ENCODE peak calls at places on chromosomes 13 and 19, in four cellular contexts. O is aorta; C is breast epithelium; V is CD8-positive, alpha-beta memory T cell. J is an unnamed sample.
A peak's percentile ranks its signal among the peaks of the same experiment; 100 is the strongest.

GRCh38 chr13:101845501-101846012 is 393.1 kb downstream of the ITGBL1 start:
- DNase-seq in C (no peak), O (no peak), V (no peak), J (no peak)

GRCh38 chr19:51511353-51511752 is 9.8 kb upstream of the SIGLEC12 start:
- DNase-seq in V (no peak), O (no peak), C (no peak), J (no peak)

GRCh38 chr19:16136185-16137067 is 7.1 kb upstream of the HSH2D start:
- DNase-seq in C (no peak), O (no peak), V (no peak), J (no peak)

GRCh38 chr13:98279473-98280175 is 102.6 kb upstream of the RNF113B start:
- DNase-seq in V (no peak), O (no peak), C (no peak), J (peak; percentile 28)

GRCh38 chr19:32581704-32582164 is 744 bp downstream of the PDCD5 start:
- DNase-seq in O (no peak), V (no peak), C (no peak), J (peak; percentile 59)

GRCh38 chr19:58515259-58515658 is 3.5 kb upstream of the SLC27A5 start:
- DNase-seq in C (no peak), O (no peak), V (no peak), J (no peak)

GRCh38 chr13:30002577-30002976 is 152.2 kb upstream of the UBL3 start:
- DNase-seq in V (no peak), O (no peak), C (no peak), J (no peak)

GRCh38 chr13:76552807-76553206 is 333.4 kb downstream of the KCTD12 start:
- DNase-seq in C (no peak), V (no peak), O (no peak), J (no peak)

GRCh38 chr13:33352023-33352422 is 66.5 kb upstream of the STARD13 start:
- DNase-seq in V (no peak), O (no peak), C (no peak), J (no peak)

GRCh38 chr13:30810261-30810701 is 74.9 kb downstream of the ALOX5AP start:
- DNase-seq in V (no peak), O (no peak), C (no peak), J (no peak)

GRCh38 chr13:42420304-42420703 is 148.4 kb downstream of the AKAP11 start:
- DNase-seq in O (no peak), C (no peak), V (no peak), J (no peak)

GRCh38 chr19:36081894-36082293 is 27.2 kb downstream of the WDR62 start:
- DNase-seq in O (no peak), C (no peak), V (no peak), J (no peak)

GRCh38 chr19:18060472-18060871 is 26.3 kb downstream of the IL12RB1 start:
- DNase-seq in O (no peak), V (no peak), C (no peak), J (no peak)

GRCh38 chr19:21463449-21464105 is 41.8 kb upstream of the ZNF429 start:
- DNase-seq in V (no peak), C (no peak), O (no peak), J (no peak)

GRCh38 chr13:112959206-112959605 is 9.8 kb upstream of the MCF2L start:
- DNase-seq in C (no peak), O (peak; percentile 39), V (no peak), J (peak; percentile 18)

GRCh38 chr13:97259787-97260641 is 37.9 kb downstream of the MBNL2 start:
- DNase-seq in V (no peak), O (no peak), C (no peak), J (peak; percentile 30)

GRCh38 chr13:43800828-43801227 is 14.1 kb upstream of the ENOX1 start:
- DNase-seq in O (no peak), C (no peak), V (no peak), J (no peak)

GRCh38 chr13:84917252-84917878 is 881.9 kb downstream of the SLITRK6 start:
- DNase-seq in V (no peak), C (no peak), O (no peak), J (no peak)

GRCh38 chr13:113962975-113963374 is 10.9 kb downstream of the C13orf46 start:
- DNase-seq in V (no peak), O (peak; percentile 62), C (no peak), J (peak; percentile 8)

GRCh38 chr19:12815088-12815487 is 8.7 kb downstream of the RNASEH2A start:
- DNase-seq in O (no peak), C (no peak), V (no peak), J (no peak)

GRCh38 chr19:17525141-17525540 is 13.7 kb downstream of the PGLS start:
- DNase-seq in O (no peak), V (no peak), C (no peak), J (no peak)

GRCh38 chr19:48635263-48635965 is 1.8 kb downstream of the DBP start:
- DNase-seq in C (peak; percentile 83), O (peak; percentile 90), V (peak; percentile 67), J (peak; percentile 87)

GRCh38 chr13:93304868-93305613 is 78.4 kb downstream of the GPC6 start:
- DNase-seq in C (no peak), V (no peak), O (no peak), J (no peak)

GRCh38 chr13:20195846-20196245 is 3.1 kb upstream of the GJB2 start:
- DNase-seq in O (no peak), V (no peak), C (no peak), J (no peak)

GRCh38 chr13:99768986-99769385 is 202.6 kb downstream of the ZIC5 start:
- DNase-seq in O (no peak), V (no peak), C (no peak), J (no peak)

GRCh38 chr13:60273971-60274370 is 110.2 kb upstream of the DIAPH3 start:
- DNase-seq in V (no peak), C (no peak), O (no peak), J (no peak)

GRCh38 chr19:49271080-49271753 is 53.8 kb downstream of the SLC6A16 start:
- DNase-seq in O (no peak), C (no peak), V (no peak), J (no peak)

GRCh38 chr13:114011226-114011625 is 37.4 kb upstream of the C13orf46 start:
- DNase-seq in V (no peak), O (peak; percentile 73), C (no peak), J (no peak)

GRCh38 chr13:99980201-99981114 is 1.1 kb upstream of the ZIC2 start:
- DNase-seq in O (peak; percentile 90), V (peak; percentile 42), C (no peak), J (peak; percentile 76)

GRCh38 chr19:27972291-27973040 is 1240.5 kb downstream of the UQCRFS1 start:
- DNase-seq in O (no peak), V (no peak), C (no peak), J (no peak)

GRCh38 chr19:11420429-11420893 is 1.3 kb upstream of the RGL3 start:
- DNase-seq in O (peak; percentile 85), V (no peak), C (no peak), J (no peak)

GRCh38 chr19:11423164-11423803 is 4.2 kb upstream of the RGL3 start:
- DNase-seq in V (no peak), O (no peak), C (no peak), J (no peak)

GRCh38 chr19:11420894-11421606 is 1.9 kb upstream of the RGL3 start:
- DNase-seq in O (no peak), V (no peak), C (no peak), J (peak; percentile 55)

GRCh38 chr19:11422163-11423068 is 3.3 kb upstream of the RGL3 start:
- DNase-seq in C (peak; percentile 78), O (peak; percentile 94), V (peak; percentile 54), J (peak; percentile 86)

DNA sequence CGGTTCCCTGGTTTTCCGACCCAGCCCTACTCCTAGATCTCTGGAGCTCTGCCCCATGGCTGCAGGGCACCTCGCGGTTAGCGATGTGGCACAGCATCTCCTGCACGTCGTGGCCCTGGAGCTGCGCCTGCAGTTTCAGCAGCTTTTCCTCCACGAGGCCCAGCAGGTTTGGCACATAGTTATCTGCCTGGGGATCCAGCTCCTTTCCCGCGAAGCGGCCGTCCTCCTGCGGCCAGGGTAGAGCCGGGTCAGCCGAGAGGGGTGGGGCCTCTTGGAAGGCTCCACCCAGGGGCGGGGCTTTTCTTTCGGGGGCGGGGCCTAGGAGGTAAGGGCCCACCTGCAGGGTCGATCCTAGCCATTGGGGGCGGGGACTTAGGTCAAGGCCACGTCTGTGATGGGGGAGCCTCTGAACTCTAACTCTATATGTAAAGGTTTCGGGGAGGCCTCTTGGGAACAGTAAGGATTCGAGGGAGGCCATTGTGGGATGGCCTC is 2.5 kb upstream of the RGL3 start:
- DNase-seq in V (no peak), O (peak; percentile 87), C (no peak), J (peak; percentile 68)
- H3K4me3 ChIP-seq in V (peak overlapping the region; percentile 43), O (no peak overlapping the region), C (peak overlapping the region; percentile 35), J (no peak overlapping the region)

DNA sequence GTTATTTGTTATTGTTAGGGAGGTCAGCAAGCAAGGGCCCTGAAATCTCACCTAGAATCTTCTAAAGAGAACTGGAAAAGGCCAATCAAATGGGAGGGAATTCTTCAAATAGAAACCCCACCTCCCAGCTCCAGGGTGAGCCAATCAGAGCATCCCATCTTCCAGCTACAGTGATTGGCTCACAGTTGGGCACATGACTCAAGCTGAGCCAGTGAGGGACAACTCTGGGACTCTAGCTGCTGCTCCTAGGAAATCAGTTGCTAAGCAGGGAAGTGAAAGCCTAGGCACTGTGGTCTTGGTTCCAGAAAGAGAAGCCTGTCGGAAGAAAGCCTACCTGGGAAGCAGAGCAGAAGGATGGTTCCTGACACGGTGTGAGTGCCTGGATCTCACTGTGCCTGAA is 13.4 kb downstream of the TM6SF2 start:
- DNase-seq in C (no peak), V (no peak), O (no peak), J (no peak)
- H3K27me3 ChIP-seq in C (peaks cover 34% of the 10 kb centered on the region), V (peaks cover 11% of the 10 kb centered on the region), O (no peaks in the 10 kb centered on the region), J (no peaks in the 10 kb centered on the region)

GRCh38 chr19:55252760-55253159 is 6.1 kb downstream of the PPP6R1 start:
- DNase-seq in V (no peak), C (no peak), O (no peak), J (no peak)

GRCh38 chr19:55254625-55254977 is 4.2 kb downstream of the PPP6R1 start:
- DNase-seq in O (no peak), C (no peak), V (no peak), J (no peak)

GRCh38 chr19:55251296-55252081 is 7.3 kb downstream of the PPP6R1 start:
- DNase-seq in V (peak; percentile 43), O (no peak), C (no peak), J (no peak)

GRCh38 chr19:55253842-55254624 is 4.8 kb downstream of the PPP6R1 start:
- DNase-seq in V (peak; percentile 53), C (no peak), O (no peak), J (no peak)

DNA sequence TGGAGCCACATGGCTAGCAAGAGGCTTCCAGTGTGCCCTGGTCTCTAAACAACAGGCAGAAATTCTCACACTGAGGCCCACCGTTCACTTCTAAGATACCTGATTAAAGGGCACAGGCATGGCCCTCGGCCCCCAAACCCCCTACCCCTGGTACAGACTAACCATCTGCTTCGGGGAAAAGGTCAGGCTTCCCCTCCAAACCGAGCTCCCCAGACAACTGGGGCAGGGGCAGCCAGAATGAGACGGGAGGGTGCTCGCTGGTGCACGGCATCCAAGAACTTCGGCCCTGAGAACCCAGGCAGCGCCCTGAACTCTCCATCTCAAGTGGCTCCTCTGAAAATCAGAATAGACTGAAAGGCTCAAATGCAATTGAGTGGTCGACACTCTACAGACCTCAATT is 5.6 kb downstream of the PPP6R1 start:
- DNase-seq in O (no peak), V (no peak), C (no peak), J (no peak)
- H3K4me1 ChIP-seq in O (no peaks in the 10 kb centered on the region), V (peaks cover 88% of the 10 kb centered on the region), C (peaks cover 11% of the 10 kb centered on the region), J (peaks cover 23% of the 10 kb centered on the region)

DNA sequence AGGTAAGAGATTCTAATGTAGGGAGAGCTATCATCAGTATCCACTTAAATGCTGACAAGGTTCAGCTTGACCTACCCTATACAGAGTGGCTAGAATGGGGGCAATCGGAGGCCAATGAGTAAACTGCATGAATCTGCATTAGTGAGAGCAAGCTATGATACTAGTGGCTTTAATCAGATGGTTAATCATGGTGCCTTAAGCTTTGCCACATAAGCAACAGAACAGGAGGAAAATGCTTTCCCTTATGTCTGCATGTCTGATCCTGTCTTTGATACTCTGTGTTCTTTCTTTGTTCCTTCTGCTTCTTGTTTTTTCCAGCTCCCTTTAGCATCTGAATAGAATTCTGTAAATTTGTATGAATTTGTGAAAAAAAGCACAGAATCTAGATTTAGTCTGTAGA is 91.1 kb downstream of the WDFY2 start:
- DNase-seq in O (no peak), C (no peak), V (no peak), J (no peak)
- H3K4me3 ChIP-seq in O (no peak overlapping the region), C (no peak overlapping the region), V (no peak overlapping the region), J (no peak overlapping the region)

J was measured in right lobe of liver.